ENCODE peak calls at places on chromosome 11, in four cellular contexts. One of them, this sample, is unnamed.

GRCh38 chr11:115887316-115887715 is 383.1 kb upstream of the CADM1 start:
- DNase-seq in dorsolateral prefrontal cortex: no peak
- DNase-seq in WERI-Rb-1: no peak
- DNase-seq in cardiac muscle cell: no peak
- DNase-seq in this sample: no peak

GRCh38 chr11:111557425-111558111 is 17.0 kb downstream of the LAYN start:
- DNase-seq in cardiac muscle cell: no peak
- DNase-seq in dorsolateral prefrontal cortex: no peak
- DNase-seq in WERI-Rb-1: no peak
- DNase-seq in this sample: no peak

GRCh38 chr11:69292221-69292648 is 1.7 kb upstream of the MYEOV start:
- DNase-seq in dorsolateral prefrontal cortex: no peak
- DNase-seq in cardiac muscle cell: no peak
- DNase-seq in WERI-Rb-1: peak
- DNase-seq in this sample: no peak

GRCh38 chr11:26849009-26849408 is 127.1 kb upstream of the SLC5A12 start:
- DNase-seq in dorsolateral prefrontal cortex: no peak
- DNase-seq in WERI-Rb-1: no peak
- DNase-seq in cardiac muscle cell: no peak
- DNase-seq in this sample: no peak

GRCh38 chr11:72245232-72245816 is 1.3 kb upstream of the PHOX2A start:
- DNase-seq in WERI-Rb-1: no peak
- DNase-seq in dorsolateral prefrontal cortex: no peak
- DNase-seq in cardiac muscle cell: no peak
- DNase-seq in this sample: no peak

GRCh38 chr11:12298610-12299009 is 78.8 kb upstream of the PARVA start:
- DNase-seq in WERI-Rb-1: no peak
- DNase-seq in cardiac muscle cell: no peak
- DNase-seq in dorsolateral prefrontal cortex: no peak
- DNase-seq in this sample: no peak

GRCh38 chr11:14413307-14414072 is 54.5 kb upstream of the RRAS2 start:
- DNase-seq in cardiac muscle cell: no peak
- DNase-seq in WERI-Rb-1: no peak
- DNase-seq in dorsolateral prefrontal cortex: no peak
- DNase-seq in this sample: no peak

GRCh38 chr11:134625151-134625550 is 213.1 kb upstream of the B3GAT1 start:
- DNase-seq in cardiac muscle cell: no peak
- DNase-seq in WERI-Rb-1: no peak
- DNase-seq in dorsolateral prefrontal cortex: no peak
- DNase-seq in this sample: no peak

GRCh38 chr11:72430743-72431570 is 3.4 kb downstream of the CLPB start:
- DNase-seq in dorsolateral prefrontal cortex: peak
- DNase-seq in cardiac muscle cell: peak
- DNase-seq in WERI-Rb-1: peak
- DNase-seq in this sample: no peak

GRCh38 chr11:95232666-95233065 is 1.7 kb upstream of the SESN3 start:
- DNase-seq in WERI-Rb-1: no peak
- DNase-seq in dorsolateral prefrontal cortex: no peak
- DNase-seq in cardiac muscle cell: no peak
- DNase-seq in this sample: no peak

GRCh38 chr11:46520971-46521745 is 72.7 kb downstream of the AMBRA1 start:
- DNase-seq in dorsolateral prefrontal cortex: no peak
- DNase-seq in cardiac muscle cell: no peak
- DNase-seq in WERI-Rb-1: no peak
- DNase-seq in this sample: no peak

GRCh38 chr11:43492701-43493100 is 134.0 kb downstream of the TTC17 start:
- DNase-seq in WERI-Rb-1: no peak
- DNase-seq in dorsolateral prefrontal cortex: no peak
- DNase-seq in cardiac muscle cell: no peak
- DNase-seq in this sample: no peak

GRCh38 chr11:45079943-45080719 is 66.3 kb upstream of the PRDM11 start:
- DNase-seq in WERI-Rb-1: peak
- DNase-seq in cardiac muscle cell: no peak
- DNase-seq in dorsolateral prefrontal cortex: peak
- DNase-seq in this sample: no peak

GRCh38 chr11:76604652-76605241 is 65.8 kb downstream of the LRRC32 start:
- DNase-seq in dorsolateral prefrontal cortex: no peak
- DNase-seq in cardiac muscle cell: no peak
- DNase-seq in WERI-Rb-1: no peak
- DNase-seq in this sample: no peak

GRCh38 chr11:48141475-48142100 is 75.0 kb upstream of the OR4B1 start:
- DNase-seq in cardiac muscle cell: no peak
- DNase-seq in WERI-Rb-1: no peak
- DNase-seq in dorsolateral prefrontal cortex: no peak
- DNase-seq in this sample: no peak

GRCh38 chr11:20023082-20023426 is 137.2 kb downstream of the DBX1 start:
- DNase-seq in WERI-Rb-1: no peak
- DNase-seq in dorsolateral prefrontal cortex: no peak
- DNase-seq in cardiac muscle cell: no peak
- DNase-seq in this sample: no peak
- H3K4me3 ChIP-seq in WERI-Rb-1: peak
- H3K4me3 ChIP-seq in dorsolateral prefrontal cortex: peak
- H3K4me3 ChIP-seq in cardiac muscle cell: peak
- H3K4me3 ChIP-seq in this sample: peak

DNA sequence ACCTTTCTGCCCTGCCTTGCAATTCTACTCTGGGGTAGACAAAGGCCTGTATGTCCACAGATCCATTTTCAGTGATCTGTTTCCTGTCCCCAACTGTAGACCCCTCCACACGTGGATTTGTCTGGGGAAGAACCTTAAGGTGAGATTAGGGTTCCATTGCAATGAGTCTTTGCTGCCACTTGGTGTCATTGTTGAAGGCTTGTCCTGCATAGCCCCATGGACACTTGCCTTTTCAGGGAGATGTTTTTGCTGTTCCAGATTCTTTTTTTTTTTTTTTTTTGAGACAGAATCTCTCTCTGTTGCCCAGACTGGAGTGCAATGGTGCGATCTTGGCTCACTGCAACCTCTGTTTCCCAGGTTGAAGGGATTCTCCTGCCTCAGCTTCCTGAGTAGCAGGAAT is 21.8 kb downstream of the SERPING1 start:
- DNase-seq in WERI-Rb-1: no peak
- DNase-seq in cardiac muscle cell: no peak
- DNase-seq in dorsolateral prefrontal cortex: no peak
- DNase-seq in this sample: no peak
- TF ChIP-seq CTCF in WERI-Rb-1: peak
- TF ChIP-seq CTCF in cardiac muscle cell: peak
- TF ChIP-seq CTCF in dorsolateral prefrontal cortex: no peak
- TF ChIP-seq CTCF in this sample: no peak

GRCh38 chr11:2136952-2137201 is 2.3 kb downstream of the IGF2 start:
- DNase-seq in dorsolateral prefrontal cortex: no peak
- DNase-seq in cardiac muscle cell: no peak
- DNase-seq in WERI-Rb-1: no peak
- DNase-seq in this sample: no peak

GRCh38 chr11:2136209-2136951 is 2.8 kb downstream of the IGF2 start:
- DNase-seq in dorsolateral prefrontal cortex: no peak
- DNase-seq in WERI-Rb-1: no peak
- DNase-seq in cardiac muscle cell: no peak
- DNase-seq in this sample: no peak

GRCh38 chr11:2138436-2139117 is 612 bp downstream of the IGF2 start:
- DNase-seq in dorsolateral prefrontal cortex: no peak
- DNase-seq in cardiac muscle cell: no peak
- DNase-seq in WERI-Rb-1: no peak
- DNase-seq in this sample: no peak

GRCh38 chr11:2138075-2138435 is 1.1 kb downstream of the IGF2 start:
- DNase-seq in WERI-Rb-1: no peak
- DNase-seq in dorsolateral prefrontal cortex: no peak
- DNase-seq in cardiac muscle cell: peak
- DNase-seq in this sample: no peak

DNA sequence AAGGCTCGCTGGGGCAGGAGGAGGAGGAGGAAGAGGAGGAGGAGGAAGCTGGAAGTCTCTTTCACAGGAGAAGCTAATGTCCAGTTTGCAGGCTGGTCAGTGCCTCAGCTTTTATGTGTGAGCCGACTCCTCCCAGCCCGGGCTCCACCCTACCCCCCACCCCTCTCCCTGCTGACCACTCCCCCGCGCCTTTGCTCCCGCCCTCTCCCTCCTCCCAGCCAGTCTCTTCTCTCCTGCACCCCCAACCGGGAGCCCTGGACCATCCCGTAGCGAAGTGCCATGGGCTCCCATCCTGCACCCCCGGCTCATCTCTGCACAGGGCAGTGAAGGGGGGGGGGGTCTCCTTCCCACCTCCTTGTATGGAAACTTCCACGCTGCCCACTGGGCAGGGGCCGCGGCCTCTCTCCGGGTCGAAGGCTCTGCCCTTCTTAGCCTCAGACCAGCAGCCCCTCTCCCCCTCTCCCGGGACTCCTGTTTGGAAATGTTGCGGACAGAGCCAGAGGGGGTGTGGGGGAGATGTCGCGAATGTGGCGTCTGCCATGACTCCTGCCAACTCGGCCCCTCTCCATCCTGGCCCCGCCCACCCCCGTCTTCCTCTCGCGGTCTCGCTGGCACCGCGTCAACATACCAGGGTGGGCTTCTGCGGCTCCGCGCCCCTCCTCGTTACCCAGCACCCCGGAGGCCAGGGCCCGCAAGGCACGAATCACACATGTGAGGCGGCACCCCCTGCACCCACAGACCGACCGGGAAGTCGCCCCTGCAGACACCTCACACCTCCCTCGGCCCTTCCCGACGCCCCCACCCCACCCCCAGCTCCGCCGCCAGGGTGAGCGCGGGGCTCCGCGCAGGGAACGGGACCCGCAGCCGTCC is 1.8 kb downstream of the IGF2 start:
- DNase-seq in dorsolateral prefrontal cortex: no peak
- DNase-seq in cardiac muscle cell: peak
- DNase-seq in WERI-Rb-1: peak
- DNase-seq in this sample: no peak
- H3K4me3 ChIP-seq in dorsolateral prefrontal cortex: peak
- H3K4me3 ChIP-seq in cardiac muscle cell: peak
- H3K4me3 ChIP-seq in WERI-Rb-1: no peak
- H3K4me3 ChIP-seq in this sample: peak

DNA sequence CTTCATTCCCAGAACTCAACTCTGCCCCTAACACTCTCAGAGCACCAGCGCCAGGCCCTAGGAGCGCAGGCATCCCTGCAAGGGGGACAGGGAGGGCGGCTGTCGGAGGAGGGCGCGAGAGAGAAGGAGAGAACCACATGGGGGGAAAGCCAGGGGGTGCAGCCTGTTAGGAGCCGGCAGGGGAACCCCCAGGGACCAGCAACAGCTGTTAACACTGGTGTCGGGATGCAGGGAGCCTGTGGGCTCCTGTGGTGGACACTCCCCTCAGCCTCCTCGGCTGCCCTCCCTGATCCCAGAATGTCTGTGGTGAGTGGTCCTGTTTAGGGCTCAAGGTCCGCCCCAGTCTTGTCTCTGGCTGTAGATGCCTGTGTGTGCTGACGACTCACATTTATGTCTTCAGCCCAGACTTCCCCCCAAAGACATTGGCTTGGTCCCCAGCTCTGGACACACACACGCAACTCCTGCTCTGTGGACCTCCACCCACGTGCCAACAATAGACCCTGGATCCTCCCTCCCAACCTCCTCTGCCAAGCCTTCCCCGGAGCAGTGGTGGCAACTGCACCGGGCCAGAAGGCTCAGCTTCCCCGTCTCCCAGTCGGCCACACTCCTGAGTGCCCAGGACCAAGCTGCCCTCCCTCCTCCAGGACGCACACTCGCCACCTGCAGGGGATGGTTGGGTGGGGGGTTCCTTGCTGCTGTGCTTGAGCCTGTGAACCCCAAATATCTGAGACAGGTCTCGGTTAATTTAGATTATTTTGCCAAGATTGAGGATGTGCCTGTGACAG is 817 bp upstream of the IFITM5 start:
- DNase-seq in WERI-Rb-1: no peak
- DNase-seq in cardiac muscle cell: peak
- DNase-seq in dorsolateral prefrontal cortex: no peak
- DNase-seq in this sample: peak
- TF ChIP-seq CTCF in WERI-Rb-1: peak
- TF ChIP-seq CTCF in cardiac muscle cell: peak
- TF ChIP-seq CTCF in dorsolateral prefrontal cortex: no peak
- TF ChIP-seq CTCF in this sample: no peak

DNA sequence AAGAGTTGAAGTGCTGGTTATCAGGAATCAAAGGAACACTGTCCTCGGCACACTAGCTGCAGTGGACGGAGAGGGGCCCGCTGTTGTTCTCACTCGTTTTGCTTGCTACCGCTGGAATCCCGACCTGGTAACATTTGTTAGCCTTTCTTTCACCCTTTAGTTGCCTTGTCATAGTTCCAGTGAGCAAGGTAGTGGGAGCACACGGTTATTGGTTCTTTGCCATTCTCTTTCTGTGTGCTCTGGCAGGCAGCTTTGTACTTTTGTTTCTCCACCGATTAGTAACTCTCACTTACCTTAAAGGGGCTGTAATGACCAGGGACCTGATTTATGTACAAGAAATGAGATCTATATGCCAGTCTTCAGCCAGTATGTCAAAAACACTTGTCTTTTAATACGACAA is 1.8 kb downstream of the DEPDC7 start:
- DNase-seq in dorsolateral prefrontal cortex: no peak
- DNase-seq in WERI-Rb-1: no peak
- DNase-seq in cardiac muscle cell: no peak
- DNase-seq in this sample: no peak
- H3K4me3 ChIP-seq in dorsolateral prefrontal cortex: no peak
- H3K4me3 ChIP-seq in WERI-Rb-1: no peak
- H3K4me3 ChIP-seq in cardiac muscle cell: no peak
- H3K4me3 ChIP-seq in this sample: peak

DNA sequence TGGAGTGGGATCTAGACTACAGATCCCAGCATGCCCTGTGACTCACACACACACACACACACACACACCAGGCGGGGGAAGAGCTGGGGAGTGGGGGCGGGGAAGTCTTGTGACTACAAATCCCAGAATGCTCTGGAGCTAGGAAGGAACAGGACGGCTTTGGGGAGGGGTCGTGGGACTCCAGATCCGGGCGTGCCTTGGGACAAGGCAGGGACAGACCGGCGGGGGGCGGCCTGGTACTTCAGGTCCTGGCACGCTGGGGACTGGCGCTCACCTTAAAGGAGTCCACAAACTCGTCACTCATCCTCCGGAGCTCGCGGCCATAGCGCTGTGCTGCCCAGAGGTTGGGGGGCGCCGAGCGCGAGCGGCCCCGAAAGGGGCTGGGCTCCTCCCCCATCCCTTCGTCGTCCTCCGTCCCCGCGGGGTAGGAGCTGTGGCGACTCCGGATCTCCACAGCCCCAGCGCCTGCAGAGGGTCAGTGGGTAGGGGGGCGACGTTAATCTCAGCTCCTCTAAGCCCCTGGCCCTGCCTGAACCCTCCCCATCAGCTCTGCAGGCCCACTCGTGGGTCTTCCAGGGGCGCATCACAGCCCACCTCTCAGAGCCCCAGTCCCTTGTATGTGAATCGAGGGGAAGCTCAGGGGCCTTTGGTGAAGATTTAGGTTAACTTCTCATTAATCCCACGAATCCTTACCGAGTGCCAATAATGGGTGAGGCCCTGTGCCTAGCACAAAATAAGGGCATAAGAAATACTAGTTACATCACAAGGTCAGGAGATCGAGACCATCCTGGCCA is 12.9 kb downstream of the BAD start:
- DNase-seq in dorsolateral prefrontal cortex: peak
- DNase-seq in cardiac muscle cell: peak
- DNase-seq in WERI-Rb-1: peak
- DNase-seq in this sample: peak
- TF ChIP-seq CTCF in dorsolateral prefrontal cortex: peak
- TF ChIP-seq CTCF in cardiac muscle cell: peak
- TF ChIP-seq CTCF in WERI-Rb-1: peak
- TF ChIP-seq CTCF in this sample: peak

GRCh38 chr11:120973501-120973900 is 50.4 kb upstream of the TBCEL start:
- DNase-seq in dorsolateral prefrontal cortex: no peak
- DNase-seq in cardiac muscle cell: no peak
- DNase-seq in WERI-Rb-1: no peak
- DNase-seq in this sample: no peak
- H3K4me3 ChIP-seq in dorsolateral prefrontal cortex: no peak
- H3K4me3 ChIP-seq in cardiac muscle cell: no peak
- H3K4me3 ChIP-seq in WERI-Rb-1: no peak
- H3K4me3 ChIP-seq in this sample: no peak

GRCh38 chr11:128666397-128666796 is 27.5 kb upstream of the FLI1 start:
- DNase-seq in WERI-Rb-1: no peak
- DNase-seq in cardiac muscle cell: no peak
- DNase-seq in dorsolateral prefrontal cortex: no peak
- DNase-seq in this sample: no peak
- TF ChIP-seq CTCF in WERI-Rb-1: no peak
- TF ChIP-seq CTCF in cardiac muscle cell: no peak
- TF ChIP-seq CTCF in dorsolateral prefrontal cortex: no peak
- TF ChIP-seq CTCF in this sample: no peak

This sample was measured in RWPE2.